ENCODE peak calls at places on chromosomes 12 and 14, in nine cellular contexts. One of them, this sample, is unnamed.

GRCh38 chr14:50822501-50823042 is 8.4 kb downstream of the NIN start:
- DNase-seq in HCT116: no peak
- DNase-seq in GM06990: peak
- DNase-seq in endothelial cell of umbilical vein: no peak
- DNase-seq in upper lobe of right lung: no peak
- DNase-seq in AG10803: no peak
- DNase-seq in AG09319: no peak
- DNase-seq in cardiac muscle cell: no peak
- DNase-seq in tibial nerve: no peak
- DNase-seq in this sample: no peak

GRCh38 chr14:77055981-77056380 is 27.5 kb upstream of the IRF2BPL start:
- DNase-seq in HCT116: no peak
- DNase-seq in GM06990: no peak
- DNase-seq in cardiac muscle cell: no peak
- DNase-seq in AG10803: no peak
- DNase-seq in upper lobe of right lung: no peak
- DNase-seq in AG09319: no peak
- DNase-seq in endothelial cell of umbilical vein: no peak
- DNase-seq in tibial nerve: no peak
- DNase-seq in this sample: no peak

GRCh38 chr14:74647834-74648361 is 35.9 kb upstream of the LTBP2 start:
- DNase-seq in AG10803: no peak
- DNase-seq in GM06990: no peak
- DNase-seq in cardiac muscle cell: no peak
- DNase-seq in HCT116: no peak
- DNase-seq in upper lobe of right lung: no peak
- DNase-seq in tibial nerve: no peak
- DNase-seq in endothelial cell of umbilical vein: peak
- DNase-seq in AG09319: no peak
- DNase-seq in this sample: no peak

GRCh38 chr12:108722992-108723766 is 8.1 kb downstream of the CORO1C start:
- DNase-seq in HCT116: no peak
- DNase-seq in endothelial cell of umbilical vein: peak
- DNase-seq in AG09319: peak
- DNase-seq in cardiac muscle cell: no peak
- DNase-seq in GM06990: no peak
- DNase-seq in upper lobe of right lung: no peak
- DNase-seq in tibial nerve: peak
- DNase-seq in AG10803: peak
- DNase-seq in this sample: no peak

GRCh38 chr12:106719879-106720278 is 54.6 kb upstream of the RIC8B start:
- DNase-seq in AG09319: no peak
- DNase-seq in cardiac muscle cell: no peak
- DNase-seq in AG10803: no peak
- DNase-seq in tibial nerve: no peak
- DNase-seq in HCT116: no peak
- DNase-seq in upper lobe of right lung: no peak
- DNase-seq in endothelial cell of umbilical vein: no peak
- DNase-seq in GM06990: no peak
- DNase-seq in this sample: no peak

GRCh38 chr12:51224625-51225024 is 6.8 kb upstream of the POU6F1 start:
- DNase-seq in cardiac muscle cell: no peak
- DNase-seq in endothelial cell of umbilical vein: no peak
- DNase-seq in AG09319: no peak
- DNase-seq in upper lobe of right lung: no peak
- DNase-seq in GM06990: no peak
- DNase-seq in AG10803: no peak
- DNase-seq in HCT116: no peak
- DNase-seq in tibial nerve: no peak
- DNase-seq in this sample: no peak

GRCh38 chr12:123139926-123140674 is 10.8 kb downstream of the PITPNM2 start:
- DNase-seq in HCT116: no peak
- DNase-seq in AG10803: peak
- DNase-seq in tibial nerve: no peak
- DNase-seq in endothelial cell of umbilical vein: peak
- DNase-seq in AG09319: no peak
- DNase-seq in cardiac muscle cell: no peak
- DNase-seq in GM06990: no peak
- DNase-seq in upper lobe of right lung: no peak
- DNase-seq in this sample: peak

GRCh38 chr12:113061061-113061694 is 4.6 kb downstream of the DTX1 start:
- DNase-seq in GM06990: no peak
- DNase-seq in cardiac muscle cell: no peak
- DNase-seq in tibial nerve: no peak
- DNase-seq in HCT116: no peak
- DNase-seq in AG10803: no peak
- DNase-seq in upper lobe of right lung: peak
- DNase-seq in AG09319: no peak
- DNase-seq in endothelial cell of umbilical vein: no peak
- DNase-seq in this sample: no peak

GRCh38 chr14:61362072-61362750 is 40.8 kb downstream of the PRKCH start:
- DNase-seq in HCT116: no peak
- DNase-seq in cardiac muscle cell: no peak
- DNase-seq in AG09319: no peak
- DNase-seq in upper lobe of right lung: no peak
- DNase-seq in AG10803: no peak
- DNase-seq in tibial nerve: no peak
- DNase-seq in endothelial cell of umbilical vein: no peak
- DNase-seq in GM06990: no peak
- DNase-seq in this sample: no peak

GRCh38 chr14:77707355-77707723 is 484 bp downstream of the ALKBH1 start:
- DNase-seq in cardiac muscle cell: no peak
- DNase-seq in AG09319: no peak
- DNase-seq in HCT116: no peak
- DNase-seq in upper lobe of right lung: no peak
- DNase-seq in AG10803: peak
- DNase-seq in endothelial cell of umbilical vein: peak
- DNase-seq in tibial nerve: peak
- DNase-seq in GM06990: no peak
- DNase-seq in this sample: no peak

GRCh38 chr14:103803661-103804060 is 43.7 kb downstream of the PPP1R13B start:
- DNase-seq in tibial nerve: no peak
- DNase-seq in cardiac muscle cell: no peak
- DNase-seq in AG10803: peak
- DNase-seq in endothelial cell of umbilical vein: no peak
- DNase-seq in GM06990: no peak
- DNase-seq in upper lobe of right lung: no peak
- DNase-seq in AG09319: no peak
- DNase-seq in HCT116: no peak
- DNase-seq in this sample: no peak

GRCh38 chr12:52323416-52324067 is 2.3 kb upstream of the KRT83 start:
- DNase-seq in AG09319: no peak
- DNase-seq in cardiac muscle cell: no peak
- DNase-seq in tibial nerve: no peak
- DNase-seq in HCT116: no peak
- DNase-seq in GM06990: no peak
- DNase-seq in AG10803: no peak
- DNase-seq in endothelial cell of umbilical vein: no peak
- DNase-seq in upper lobe of right lung: no peak
- DNase-seq in this sample: peak

GRCh38 chr12:40689576-40689975 is 2.7 kb upstream of the CNTN1 start:
- DNase-seq in endothelial cell of umbilical vein: no peak
- DNase-seq in HCT116: no peak
- DNase-seq in tibial nerve: no peak
- DNase-seq in GM06990: no peak
- DNase-seq in AG09319: no peak
- DNase-seq in cardiac muscle cell: no peak
- DNase-seq in AG10803: no peak
- DNase-seq in upper lobe of right lung: no peak
- DNase-seq in this sample: no peak

GRCh38 chr12:102300824-102301461 is 103.3 kb upstream of the PMCH start:
- DNase-seq in AG09319: peak
- DNase-seq in endothelial cell of umbilical vein: peak
- DNase-seq in AG10803: peak
- DNase-seq in upper lobe of right lung: no peak
- DNase-seq in HCT116: peak
- DNase-seq in cardiac muscle cell: peak
- DNase-seq in GM06990: peak
- DNase-seq in tibial nerve: no peak
- DNase-seq in this sample: no peak

GRCh38 chr12:55736780-55737580 is 5.9 kb upstream of the GDF11 start:
- DNase-seq in GM06990: no peak
- DNase-seq in AG09319: no peak
- DNase-seq in cardiac muscle cell: peak
- DNase-seq in HCT116: peak
- DNase-seq in AG10803: peak
- DNase-seq in tibial nerve: peak
- DNase-seq in upper lobe of right lung: peak
- DNase-seq in endothelial cell of umbilical vein: peak
- DNase-seq in this sample: peak

GRCh38 chr12:55736076-55736475 is 6.8 kb upstream of the GDF11 start:
- DNase-seq in cardiac muscle cell: no peak
- DNase-seq in AG10803: no peak
- DNase-seq in upper lobe of right lung: no peak
- DNase-seq in tibial nerve: no peak
- DNase-seq in GM06990: no peak
- DNase-seq in HCT116: no peak
- DNase-seq in AG09319: no peak
- DNase-seq in endothelial cell of umbilical vein: no peak
- DNase-seq in this sample: no peak

GRCh38 chr12:55737581-55738112 is 5.3 kb upstream of the GDF11 start:
- DNase-seq in cardiac muscle cell: peak
- DNase-seq in HCT116: no peak
- DNase-seq in AG10803: no peak
- DNase-seq in endothelial cell of umbilical vein: no peak
- DNase-seq in AG09319: no peak
- DNase-seq in upper lobe of right lung: no peak
- DNase-seq in GM06990: no peak
- DNase-seq in tibial nerve: no peak
- DNase-seq in this sample: no peak

GRCh38 chr12:55738113-55739024 is 4.6 kb upstream of the GDF11 start:
- DNase-seq in cardiac muscle cell: peak
- DNase-seq in HCT116: peak
- DNase-seq in AG10803: peak
- DNase-seq in tibial nerve: peak
- DNase-seq in endothelial cell of umbilical vein: peak
- DNase-seq in upper lobe of right lung: peak
- DNase-seq in GM06990: peak
- DNase-seq in AG09319: no peak
- DNase-seq in this sample: peak

GRCh38 chr12:55739025-55739378 is 3.9 kb upstream of the GDF11 start:
- DNase-seq in AG09319: no peak
- DNase-seq in AG10803: no peak
- DNase-seq in HCT116: no peak
- DNase-seq in GM06990: no peak
- DNase-seq in cardiac muscle cell: no peak
- DNase-seq in endothelial cell of umbilical vein: no peak
- DNase-seq in tibial nerve: no peak
- DNase-seq in upper lobe of right lung: no peak
- DNase-seq in this sample: no peak
- TF ChIP-seq CTCF in AG09319: no peak
- TF ChIP-seq CTCF in AG10803: no peak
- TF ChIP-seq CTCF in HCT116: no peak
- TF ChIP-seq CTCF in GM06990: no peak
- TF ChIP-seq CTCF in cardiac muscle cell: no peak
- TF ChIP-seq CTCF in endothelial cell of umbilical vein: no peak
- TF ChIP-seq CTCF in tibial nerve: no peak
- TF ChIP-seq CTCF in upper lobe of right lung: no peak
- TF ChIP-seq CTCF in this sample: peak

GRCh38 chr14:87864356-87865230 is 128.4 kb downstream of the GALC start:
- DNase-seq in HCT116: no peak
- DNase-seq in upper lobe of right lung: no peak
- DNase-seq in endothelial cell of umbilical vein: no peak
- DNase-seq in AG10803: no peak
- DNase-seq in AG09319: no peak
- DNase-seq in tibial nerve: no peak
- DNase-seq in cardiac muscle cell: no peak
- DNase-seq in GM06990: no peak
- DNase-seq in this sample: no peak

GRCh38 chr14:87868920-87869319 is 124.1 kb downstream of the GALC start:
- DNase-seq in tibial nerve: no peak
- DNase-seq in AG09319: no peak
- DNase-seq in cardiac muscle cell: no peak
- DNase-seq in HCT116: no peak
- DNase-seq in GM06990: no peak
- DNase-seq in AG10803: no peak
- DNase-seq in endothelial cell of umbilical vein: no peak
- DNase-seq in upper lobe of right lung: no peak
- DNase-seq in this sample: no peak

GRCh38 chr14:87863047-87863446 is 129.9 kb downstream of the GALC start:
- DNase-seq in cardiac muscle cell: no peak
- DNase-seq in GM06990: no peak
- DNase-seq in AG10803: no peak
- DNase-seq in AG09319: no peak
- DNase-seq in tibial nerve: no peak
- DNase-seq in upper lobe of right lung: no peak
- DNase-seq in endothelial cell of umbilical vein: no peak
- DNase-seq in HCT116: no peak
- DNase-seq in this sample: no peak

GRCh38 chr14:87869619-87870583 is 123.1 kb downstream of the GALC start:
- DNase-seq in GM06990: no peak
- DNase-seq in endothelial cell of umbilical vein: no peak
- DNase-seq in HCT116: no peak
- DNase-seq in tibial nerve: peak
- DNase-seq in upper lobe of right lung: no peak
- DNase-seq in AG09319: no peak
- DNase-seq in cardiac muscle cell: no peak
- DNase-seq in AG10803: peak
- DNase-seq in this sample: no peak

DNA sequence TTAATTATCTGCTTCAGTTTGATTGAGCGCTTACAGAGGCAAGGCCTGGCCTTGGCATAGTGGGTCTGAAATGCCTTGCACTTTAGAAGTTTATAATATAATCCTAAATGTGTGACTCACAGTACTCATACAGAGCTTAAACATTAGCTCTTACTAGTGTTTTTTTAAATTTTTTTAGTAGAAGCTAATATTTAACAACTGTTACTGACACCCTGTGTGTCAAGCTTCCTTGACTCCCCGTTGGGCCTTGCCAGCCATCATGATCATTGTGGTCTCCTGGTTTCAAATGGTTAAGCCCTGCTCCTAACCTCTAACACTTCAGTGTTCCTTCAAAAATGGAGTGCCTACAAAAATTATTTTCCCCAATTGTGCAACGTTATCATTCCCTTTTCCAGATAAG is 126.9 kb downstream of the GALC start:
- DNase-seq in upper lobe of right lung: no peak
- DNase-seq in GM06990: no peak
- DNase-seq in tibial nerve: no peak
- DNase-seq in endothelial cell of umbilical vein: no peak
- DNase-seq in AG09319: no peak
- DNase-seq in cardiac muscle cell: no peak
- DNase-seq in HCT116: no peak
- DNase-seq in AG10803: no peak
- DNase-seq in this sample: no peak
- TF ChIP-seq CTCF in upper lobe of right lung: no peak
- TF ChIP-seq CTCF in GM06990: no peak
- TF ChIP-seq CTCF in tibial nerve: no peak
- TF ChIP-seq CTCF in endothelial cell of umbilical vein: no peak
- TF ChIP-seq CTCF in AG09319: no peak
- TF ChIP-seq CTCF in cardiac muscle cell: no peak
- TF ChIP-seq CTCF in HCT116: no peak
- TF ChIP-seq CTCF in AG10803: no peak
- TF ChIP-seq CTCF in this sample: no peak

GRCh38 chr12:53324113-53324778 is 2.8 kb upstream of the AAAS start:
- DNase-seq in endothelial cell of umbilical vein: no peak
- DNase-seq in GM06990: peak
- DNase-seq in tibial nerve: no peak
- DNase-seq in upper lobe of right lung: peak
- DNase-seq in HCT116: no peak
- DNase-seq in AG09319: no peak
- DNase-seq in cardiac muscle cell: peak
- DNase-seq in AG10803: no peak
- DNase-seq in this sample: peak
- TF ChIP-seq CTCF in endothelial cell of umbilical vein: no peak
- TF ChIP-seq CTCF in GM06990: no peak
- TF ChIP-seq CTCF in tibial nerve: no peak
- TF ChIP-seq CTCF in upper lobe of right lung: no peak
- TF ChIP-seq CTCF in HCT116: no peak
- TF ChIP-seq CTCF in AG09319: no peak
- TF ChIP-seq CTCF in cardiac muscle cell: no peak
- TF ChIP-seq CTCF in AG10803: peak
- TF ChIP-seq CTCF in this sample: no peak

GRCh38 chr12:120649442-120650248 is 9.2 kb downstream of the CABP1 start:
- DNase-seq in HCT116: no peak
- DNase-seq in AG09319: no peak
- DNase-seq in AG10803: no peak
- DNase-seq in tibial nerve: no peak
- DNase-seq in GM06990: no peak
- DNase-seq in endothelial cell of umbilical vein: peak
- DNase-seq in cardiac muscle cell: no peak
- DNase-seq in upper lobe of right lung: no peak
- DNase-seq in this sample: peak
- TF ChIP-seq CTCF in HCT116: no peak
- TF ChIP-seq CTCF in AG09319: no peak
- TF ChIP-seq CTCF in AG10803: no peak
- TF ChIP-seq CTCF in tibial nerve: peak
- TF ChIP-seq CTCF in GM06990: no peak
- TF ChIP-seq CTCF in endothelial cell of umbilical vein: no peak
- TF ChIP-seq CTCF in cardiac muscle cell: no peak
- TF ChIP-seq CTCF in upper lobe of right lung: peak
- TF ChIP-seq CTCF in this sample: peak